ENCODE peak calls at places on chromosomes 13 and 19, in five cellular contexts. Q is H1, F is K562, B is HepG2, D is WTC11. L is an unnamed sample.

GRCh38 chr13:78241278-78241919 is 322.8 kb upstream of the EDNRB start:
- DNase-seq in Q (peak), F (peak), B (peak), D (peak), L (no peak)

GRCh38 chr19:49639401-49640112 is 386 bp downstream of the RRAS start:
- DNase-seq in Q (no peak), F (no peak), B (no peak), D (no peak), L (no peak)

GRCh38 chr19:48539503-48540096 is 12.4 kb upstream of the SULT2B1 start:
- DNase-seq in Q (no peak), F (peak), B (no peak), D (no peak), L (no peak)

GRCh38 chr19:41591951-41592562 is 16.1 kb downstream of the CEACAM21 start:
- DNase-seq in Q (no peak), F (no peak), B (no peak), D (peak), L (no peak)

GRCh38 chr13:51721485-51721884 is 82.5 kb downstream of the DHRS12 start:
- DNase-seq in Q (no peak), F (no peak), B (no peak), D (no peak), L (peak)

GRCh38 chr13:20274466-20274865 is 42.3 kb upstream of the GJB6 start:
- DNase-seq in Q (no peak), F (no peak), B (no peak), D (no peak), L (no peak)

GRCh38 chr13:99656092-99656745 is 154.9 kb downstream of the TM9SF2 start:
- DNase-seq in Q (peak), F (peak), B (peak), D (peak), L (peak)

GRCh38 chr19:5863030-5863665 is 7.2 kb downstream of the FUT5 start:
- DNase-seq in Q (no peak), F (no peak), B (no peak), D (no peak), L (no peak)

GRCh38 chr13:52195052-52195837 is 35.8 kb upstream of the NEK3 start:
- DNase-seq in Q (peak), F (no peak), B (no peak), D (peak), L (no peak)

GRCh38 chr19:7482584-7483439 is 6.0 kb downstream of the PEX11G start:
- DNase-seq in Q (peak), F (peak), B (no peak), D (peak), L (no peak)

GRCh38 chr19:33297401-33298145 is 4.8 kb downstream of the CEBPA start:
- DNase-seq in Q (no peak), F (no peak), B (no peak), D (no peak), L (no peak)

GRCh38 chr13:27288397-27288796 is 17.8 kb downstream of the RASL11A start:
- DNase-seq in Q (no peak), F (no peak), B (no peak), D (no peak), L (no peak)

GRCh38 chr19:47790398-47790814 is 11.9 kb downstream of the SELENOW start:
- DNase-seq in Q (peak), F (peak), B (peak), D (peak), L (no peak)

GRCh38 chr19:41626877-41627276 is at the start of gene CEACAM4:
- DNase-seq in Q (no peak), F (no peak), B (no peak), D (no peak), L (no peak)

GRCh38 chr19:48741222-48741999 is 1.0 kb upstream of the RASIP1 start:
- DNase-seq in Q (no peak), F (peak), B (no peak), D (peak), L (no peak)

GRCh38 chr19:12769689-12770088 is 5.7 kb downstream of the HOOK2 start:
- DNase-seq in Q (peak), F (no peak), B (no peak), D (peak), L (no peak)
- TF ChIP-seq SP1 in Q (peak), F (no peak), B (no peak), D (peak), L (no peak)

DNA sequence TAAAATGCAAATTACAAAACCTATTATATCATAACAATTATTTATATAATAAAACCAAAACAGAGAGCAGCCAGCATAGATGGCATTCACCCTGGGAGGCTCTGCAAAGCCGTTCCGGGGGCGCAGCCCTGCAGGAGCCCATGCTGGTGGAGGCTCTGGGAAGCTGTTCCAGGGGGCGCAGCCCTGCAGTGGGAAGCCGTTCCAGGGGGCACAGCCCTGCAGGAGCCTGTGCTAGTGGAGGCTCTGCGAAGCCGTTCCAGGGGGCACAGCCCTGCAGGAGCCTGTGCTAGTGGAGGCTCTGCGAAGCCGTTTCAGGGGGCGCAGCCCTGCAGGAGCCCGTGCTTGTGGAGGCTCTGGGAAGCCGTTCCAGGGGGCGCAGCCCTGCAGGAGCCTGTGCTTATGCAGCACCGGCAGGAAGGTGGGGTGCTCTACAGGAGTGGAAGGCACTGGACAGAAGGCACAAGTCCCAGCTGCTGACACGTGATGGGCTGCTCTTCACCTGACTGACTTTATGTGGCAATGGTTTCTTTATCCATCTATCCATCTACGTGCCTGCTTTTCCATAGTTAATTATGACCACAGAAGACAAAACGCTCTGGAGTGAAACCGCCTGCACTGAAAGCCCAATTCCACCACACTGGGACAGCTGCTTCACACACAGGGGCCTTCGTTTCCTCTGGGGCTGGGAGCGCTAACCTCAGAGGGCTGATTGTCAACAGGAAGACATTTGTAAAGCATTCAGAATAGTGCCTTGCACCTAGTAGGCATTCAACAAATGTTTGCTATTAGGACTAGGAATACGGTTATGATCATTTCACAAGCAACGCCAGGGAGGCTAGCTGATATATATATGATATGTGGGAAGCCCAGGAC is 23.7 kb downstream of the PCID2 start:
- DNase-seq in Q (no peak), F (no peak), B (no peak), D (no peak), L (no peak)
- TF ChIP-seq ATF2 in Q (no peak), F (no peak), B (no peak), D (no peak), L (no peak)

GRCh38 chr13:110045919-110046318 is 259.5 kb upstream of the IRS2 start:
- DNase-seq in Q (no peak), F (no peak), B (no peak), D (no peak), L (no peak)

GRCh38 chr13:110047511-110047910 is 259.4 kb downstream of the COL4A1 start:
- DNase-seq in Q (no peak), F (no peak), B (no peak), D (no peak), L (no peak)

GRCh38 chr13:110042253-110042652 is 255.9 kb upstream of the IRS2 start:
- DNase-seq in Q (no peak), F (no peak), B (no peak), D (no peak), L (no peak)

GRCh38 chr13:110045202-110045601 is 258.8 kb upstream of the IRS2 start:
- DNase-seq in Q (no peak), F (no peak), B (no peak), D (no peak), L (no peak)

DNA sequence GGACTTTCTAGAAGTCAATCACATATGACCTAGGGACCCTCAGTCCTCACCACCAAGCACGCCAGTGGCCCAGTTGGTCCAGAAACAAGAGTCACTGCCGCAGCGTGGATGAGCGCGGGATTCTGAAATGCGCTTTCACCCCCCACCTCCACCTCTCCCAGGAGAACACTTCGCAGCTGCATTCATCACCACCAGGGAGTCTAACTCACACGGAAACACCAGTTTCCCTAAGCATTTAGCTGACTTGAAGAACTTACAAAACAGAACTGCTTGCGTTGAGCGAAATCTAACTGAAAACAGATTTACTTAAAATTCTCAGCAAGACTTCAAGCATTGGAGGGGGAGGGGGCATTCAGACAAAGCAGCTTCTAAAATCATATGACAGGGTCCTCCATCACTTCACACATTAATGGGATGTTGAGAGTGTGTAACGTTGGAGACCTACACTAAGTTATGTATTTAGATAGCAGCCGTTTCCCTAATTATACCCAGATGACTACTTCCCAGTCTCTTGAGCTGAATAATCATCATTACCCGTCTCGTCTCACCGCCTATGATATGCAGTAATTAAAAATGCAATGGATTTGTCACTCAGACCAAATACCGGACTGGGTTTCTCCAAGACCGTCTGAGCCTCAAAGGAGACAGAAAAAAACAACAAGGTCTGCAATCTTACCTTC is 258.3 kb upstream of the IRS2 start:
- DNase-seq in Q (no peak), F (no peak), B (no peak), D (no peak), L (no peak)
- TF ChIP-seq SP1 in Q (no peak), F (no peak), B (no peak), D (no peak), L (no peak)

DNA sequence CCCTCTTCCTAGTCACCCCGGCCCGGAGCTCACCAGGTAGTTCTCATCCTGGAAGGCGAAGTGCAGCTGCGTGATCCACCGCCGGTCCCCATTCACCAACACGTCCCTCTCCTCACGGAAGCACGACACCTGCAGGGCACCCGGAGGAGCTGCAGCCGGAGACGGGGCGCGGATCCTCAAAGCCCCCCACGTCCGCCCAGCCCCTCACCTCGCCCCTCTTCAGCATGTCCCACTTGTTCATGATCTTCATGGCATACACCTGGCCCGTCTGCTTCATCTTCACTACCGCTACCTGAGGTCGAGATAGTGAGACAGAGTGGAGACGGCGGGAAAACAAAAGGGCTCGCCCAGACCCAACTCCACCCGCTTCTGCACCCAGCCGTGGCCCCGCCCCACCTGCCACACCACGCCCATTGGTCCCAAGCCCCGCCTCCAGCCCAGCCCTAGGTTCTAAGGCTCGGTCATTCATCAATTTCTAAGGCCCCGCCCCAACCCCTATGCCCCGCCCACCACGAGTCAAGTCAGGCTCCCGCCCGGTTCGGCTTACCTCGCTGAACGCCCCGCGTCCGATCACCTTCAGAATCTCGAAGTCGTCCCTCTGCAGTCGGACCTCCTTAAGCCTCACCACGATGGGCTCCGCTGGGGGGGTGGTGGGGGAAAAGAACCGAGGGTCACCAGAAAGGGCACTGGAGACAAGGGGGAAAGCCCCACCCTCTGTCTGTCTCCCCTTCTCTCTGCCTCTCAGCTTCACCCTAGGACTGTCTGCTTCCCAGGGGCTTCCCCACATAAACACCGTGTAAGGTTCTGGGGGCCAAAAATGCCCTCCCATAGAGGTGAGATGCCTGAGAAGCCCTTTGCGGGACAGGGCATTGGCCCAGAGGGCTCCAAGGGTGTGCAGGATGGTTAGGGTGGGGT is 2.8 kb downstream of the DMPK start:
- DNase-seq in Q (peak), F (peak), B (peak), D (peak), L (peak)
- TF ChIP-seq ATF2 in Q (no peak), F (no peak), B (no peak), D (no peak), L (no peak)

GRCh38 chr13:44142911-44143665 is 230.5 kb upstream of the SERP2 start:
- DNase-seq in Q (no peak), F (peak), B (no peak), D (no peak), L (no peak)

GRCh38 chr13:44141213-44141724 is 232.4 kb upstream of the SERP2 start:
- DNase-seq in Q (no peak), F (peak), B (no peak), D (no peak), L (no peak)

GRCh38 chr13:44142540-44142867 is 231.1 kb upstream of the SERP2 start:
- DNase-seq in Q (no peak), F (no peak), B (no peak), D (no peak), L (no peak)

GRCh38 chr13:44141725-44142539 is 231.7 kb upstream of the SERP2 start:
- DNase-seq in Q (peak), F (peak), B (peak), D (peak), L (peak)

DNA sequence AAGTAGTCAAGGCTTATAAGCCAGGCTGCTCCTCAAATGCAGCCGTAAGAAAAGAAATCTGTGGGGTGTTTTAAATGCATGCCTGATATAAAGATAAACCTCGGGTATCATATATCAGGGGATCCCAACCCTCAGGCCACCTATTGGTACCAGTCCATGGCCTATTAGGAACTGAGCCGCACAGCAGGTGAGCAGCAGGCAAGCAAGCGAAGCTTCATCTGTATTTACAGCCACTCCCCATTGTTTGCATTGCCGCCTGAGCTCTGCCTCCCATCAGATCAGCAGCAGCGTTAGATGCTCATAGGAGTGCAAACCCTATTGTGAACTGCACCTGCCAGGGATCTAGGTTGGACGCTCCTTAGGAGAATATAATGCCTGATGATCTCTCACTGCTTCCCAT is 233.5 kb upstream of the SERP2 start:
- DNase-seq in Q (no peak), F (no peak), B (peak), D (peak), L (no peak)
- TF ChIP-seq SP1 in Q (no peak), F (no peak), B (no peak), D (no peak), L (no peak)

GRCh38 chr19:27776020-27776419 is 1436.9 kb downstream of the UQCRFS1 start:
- DNase-seq in Q (no peak), F (no peak), B (no peak), D (no peak), L (no peak)
- TF ChIP-seq ATF2 in Q (no peak), F (no peak), B (no peak), D (no peak), L (no peak)

L was measured in GM12878.